ENCODE peak calls at places on chromosomes 11 and 22, in eight cellular contexts. One of them, this sample, is unnamed.

GRCh38 chr11:122494171-122494570 is 161.4 kb upstream of the UBASH3B start:
- DNase-seq in foreskin fibroblast: peak
- DNase-seq in sigmoid colon: no peak
- DNase-seq in NCI-H1105 treated with DMSO at 0.1 percent for 48 hours: peak
- DNase-seq in stimulated activated CD4-positive, alpha-beta T cell treated with anti-CD3 and anti-CD28 coated beads, Interleukin-15, amount 100 ng/mL, for 48 hours: no peak
- DNase-seq in stomach: no peak
- DNase-seq in fibroblast of villous mesenchyme: no peak
- DNase-seq in ovary: no peak
- DNase-seq in this sample: no peak

GRCh38 chr11:110712643-110713468 is 619 bp upstream of the ARHGAP20 start:
- DNase-seq in foreskin fibroblast: peak
- DNase-seq in sigmoid colon: peak
- DNase-seq in NCI-H1105 treated with DMSO at 0.1 percent for 48 hours: no peak
- DNase-seq in stimulated activated CD4-positive, alpha-beta T cell treated with anti-CD3 and anti-CD28 coated beads, Interleukin-15, amount 100 ng/mL, for 48 hours: no peak
- DNase-seq in stomach: no peak
- DNase-seq in fibroblast of villous mesenchyme: peak
- DNase-seq in ovary: peak
- DNase-seq in this sample: no peak

GRCh38 chr22:27378994-27379393 is 422.6 kb downstream of the MN1 start:
- DNase-seq in foreskin fibroblast: no peak
- DNase-seq in sigmoid colon: no peak
- DNase-seq in NCI-H1105 treated with DMSO at 0.1 percent for 48 hours: no peak
- DNase-seq in stimulated activated CD4-positive, alpha-beta T cell treated with anti-CD3 and anti-CD28 coated beads, Interleukin-15, amount 100 ng/mL, for 48 hours: no peak
- DNase-seq in stomach: no peak
- DNase-seq in fibroblast of villous mesenchyme: no peak
- DNase-seq in ovary: no peak
- DNase-seq in this sample: no peak

GRCh38 chr22:37610480-37611148 is 2.0 kb downstream of the GGA1 start:
- DNase-seq in foreskin fibroblast: no peak
- DNase-seq in sigmoid colon: no peak
- DNase-seq in NCI-H1105 treated with DMSO at 0.1 percent for 48 hours: no peak
- DNase-seq in stimulated activated CD4-positive, alpha-beta T cell treated with anti-CD3 and anti-CD28 coated beads, Interleukin-15, amount 100 ng/mL, for 48 hours: no peak
- DNase-seq in stomach: no peak
- DNase-seq in fibroblast of villous mesenchyme: no peak
- DNase-seq in ovary: no peak
- DNase-seq in this sample: no peak

GRCh38 chr22:19773470-19774040 is 13.0 kb downstream of the TBX1 start:
- DNase-seq in foreskin fibroblast: no peak
- DNase-seq in sigmoid colon: no peak
- DNase-seq in NCI-H1105 treated with DMSO at 0.1 percent for 48 hours: no peak
- DNase-seq in stimulated activated CD4-positive, alpha-beta T cell treated with anti-CD3 and anti-CD28 coated beads, Interleukin-15, amount 100 ng/mL, for 48 hours: no peak
- DNase-seq in stomach: no peak
- DNase-seq in fibroblast of villous mesenchyme: no peak
- DNase-seq in ovary: peak
- DNase-seq in this sample: no peak

GRCh38 chr11:798093-798713 is at the start of gene SLC25A22:
- DNase-seq in foreskin fibroblast: peak
- DNase-seq in sigmoid colon: no peak
- DNase-seq in NCI-H1105 treated with DMSO at 0.1 percent for 48 hours: peak
- DNase-seq in stimulated activated CD4-positive, alpha-beta T cell treated with anti-CD3 and anti-CD28 coated beads, Interleukin-15, amount 100 ng/mL, for 48 hours: peak
- DNase-seq in stomach: peak
- DNase-seq in fibroblast of villous mesenchyme: peak
- DNase-seq in ovary: peak
- DNase-seq in this sample: peak

GRCh38 chr11:121467965-121468364 is 15.2 kb upstream of the SORL1-AS1 start:
- DNase-seq in foreskin fibroblast: no peak
- DNase-seq in sigmoid colon: no peak
- DNase-seq in NCI-H1105 treated with DMSO at 0.1 percent for 48 hours: no peak
- DNase-seq in stimulated activated CD4-positive, alpha-beta T cell treated with anti-CD3 and anti-CD28 coated beads, Interleukin-15, amount 100 ng/mL, for 48 hours: peak
- DNase-seq in stomach: no peak
- DNase-seq in fibroblast of villous mesenchyme: no peak
- DNase-seq in ovary: no peak
- DNase-seq in this sample: no peak

GRCh38 chr11:34655335-34656008 is 34.6 kb downstream of the EHF start:
- DNase-seq in foreskin fibroblast: peak
- DNase-seq in sigmoid colon: no peak
- DNase-seq in NCI-H1105 treated with DMSO at 0.1 percent for 48 hours: no peak
- DNase-seq in stimulated activated CD4-positive, alpha-beta T cell treated with anti-CD3 and anti-CD28 coated beads, Interleukin-15, amount 100 ng/mL, for 48 hours: no peak
- DNase-seq in stomach: no peak
- DNase-seq in fibroblast of villous mesenchyme: peak
- DNase-seq in ovary: no peak
- DNase-seq in this sample: no peak

GRCh38 chr11:45180888-45181594 is 34.6 kb downstream of the PRDM11 start:
- DNase-seq in foreskin fibroblast: peak
- DNase-seq in sigmoid colon: peak
- DNase-seq in NCI-H1105 treated with DMSO at 0.1 percent for 48 hours: peak
- DNase-seq in stimulated activated CD4-positive, alpha-beta T cell treated with anti-CD3 and anti-CD28 coated beads, Interleukin-15, amount 100 ng/mL, for 48 hours: no peak
- DNase-seq in stomach: peak
- DNase-seq in fibroblast of villous mesenchyme: peak
- DNase-seq in ovary: no peak
- DNase-seq in this sample: no peak

GRCh38 chr22:17797721-17798559 is 23.7 kb upstream of the BID start:
- DNase-seq in foreskin fibroblast: no peak
- DNase-seq in sigmoid colon: no peak
- DNase-seq in NCI-H1105 treated with DMSO at 0.1 percent for 48 hours: no peak
- DNase-seq in stimulated activated CD4-positive, alpha-beta T cell treated with anti-CD3 and anti-CD28 coated beads, Interleukin-15, amount 100 ng/mL, for 48 hours: no peak
- DNase-seq in stomach: no peak
- DNase-seq in fibroblast of villous mesenchyme: no peak
- DNase-seq in ovary: no peak
- DNase-seq in this sample: no peak

GRCh38 chr11:106697058-106697457 is 321.2 kb downstream of the GUCY1A2 start:
- DNase-seq in foreskin fibroblast: peak
- DNase-seq in sigmoid colon: no peak
- DNase-seq in NCI-H1105 treated with DMSO at 0.1 percent for 48 hours: no peak
- DNase-seq in stimulated activated CD4-positive, alpha-beta T cell treated with anti-CD3 and anti-CD28 coated beads, Interleukin-15, amount 100 ng/mL, for 48 hours: no peak
- DNase-seq in stomach: no peak
- DNase-seq in fibroblast of villous mesenchyme: peak
- DNase-seq in ovary: no peak
- DNase-seq in this sample: no peak

GRCh38 chr11:61923166-61924015 is 6.0 kb upstream of the RAB3IL1 start:
- DNase-seq in foreskin fibroblast: peak
- DNase-seq in sigmoid colon: peak
- DNase-seq in NCI-H1105 treated with DMSO at 0.1 percent for 48 hours: no peak
- DNase-seq in stimulated activated CD4-positive, alpha-beta T cell treated with anti-CD3 and anti-CD28 coated beads, Interleukin-15, amount 100 ng/mL, for 48 hours: no peak
- DNase-seq in stomach: peak
- DNase-seq in fibroblast of villous mesenchyme: peak
- DNase-seq in ovary: peak
- DNase-seq in this sample: no peak

GRCh38 chr11:128342511-128343133 is 244.7 kb downstream of the ETS1 start:
- DNase-seq in foreskin fibroblast: peak
- DNase-seq in sigmoid colon: peak
- DNase-seq in NCI-H1105 treated with DMSO at 0.1 percent for 48 hours: no peak
- DNase-seq in stimulated activated CD4-positive, alpha-beta T cell treated with anti-CD3 and anti-CD28 coated beads, Interleukin-15, amount 100 ng/mL, for 48 hours: peak
- DNase-seq in stomach: no peak
- DNase-seq in fibroblast of villous mesenchyme: peak
- DNase-seq in ovary: no peak
- DNase-seq in this sample: no peak

GRCh38 chr11:68691402-68691784 is 7.0 kb downstream of the GAL start:
- DNase-seq in foreskin fibroblast: no peak
- DNase-seq in sigmoid colon: peak
- DNase-seq in NCI-H1105 treated with DMSO at 0.1 percent for 48 hours: no peak
- DNase-seq in stimulated activated CD4-positive, alpha-beta T cell treated with anti-CD3 and anti-CD28 coated beads, Interleukin-15, amount 100 ng/mL, for 48 hours: no peak
- DNase-seq in stomach: no peak
- DNase-seq in fibroblast of villous mesenchyme: no peak
- DNase-seq in ovary: no peak
- DNase-seq in this sample: no peak

GRCh38 chr11:63779044-63779443 is 10.5 kb upstream of the ZFTA start:
- DNase-seq in foreskin fibroblast: no peak
- DNase-seq in sigmoid colon: no peak
- DNase-seq in NCI-H1105 treated with DMSO at 0.1 percent for 48 hours: no peak
- DNase-seq in stimulated activated CD4-positive, alpha-beta T cell treated with anti-CD3 and anti-CD28 coated beads, Interleukin-15, amount 100 ng/mL, for 48 hours: no peak
- DNase-seq in stomach: no peak
- DNase-seq in fibroblast of villous mesenchyme: peak
- DNase-seq in ovary: no peak
- DNase-seq in this sample: no peak

GRCh38 chr22:27687984-27688545 is 113.5 kb downstream of the MN1 start:
- DNase-seq in foreskin fibroblast: no peak
- DNase-seq in sigmoid colon: no peak
- DNase-seq in NCI-H1105 treated with DMSO at 0.1 percent for 48 hours: no peak
- DNase-seq in stimulated activated CD4-positive, alpha-beta T cell treated with anti-CD3 and anti-CD28 coated beads, Interleukin-15, amount 100 ng/mL, for 48 hours: no peak
- DNase-seq in stomach: no peak
- DNase-seq in fibroblast of villous mesenchyme: no peak
- DNase-seq in ovary: no peak
- DNase-seq in this sample: no peak

GRCh38 chr22:39277135-39277607 is 32.4 kb upstream of the PDGFB start:
- DNase-seq in foreskin fibroblast: peak
- DNase-seq in sigmoid colon: no peak
- DNase-seq in NCI-H1105 treated with DMSO at 0.1 percent for 48 hours: no peak
- DNase-seq in stimulated activated CD4-positive, alpha-beta T cell treated with anti-CD3 and anti-CD28 coated beads, Interleukin-15, amount 100 ng/mL, for 48 hours: no peak
- DNase-seq in stomach: no peak
- DNase-seq in fibroblast of villous mesenchyme: peak
- DNase-seq in ovary: no peak
- DNase-seq in this sample: no peak

GRCh38 chr11:78941226-78941851 is 366.7 kb upstream of the NARS2 start:
- DNase-seq in foreskin fibroblast: no peak
- DNase-seq in sigmoid colon: no peak
- DNase-seq in NCI-H1105 treated with DMSO at 0.1 percent for 48 hours: peak
- DNase-seq in stimulated activated CD4-positive, alpha-beta T cell treated with anti-CD3 and anti-CD28 coated beads, Interleukin-15, amount 100 ng/mL, for 48 hours: no peak
- DNase-seq in stomach: no peak
- DNase-seq in fibroblast of villous mesenchyme: no peak
- DNase-seq in ovary: no peak
- DNase-seq in this sample: no peak

GRCh38 chr11:36090351-36091245 is 146.7 kb downstream of the LDLRAD3 start:
- DNase-seq in foreskin fibroblast: no peak
- DNase-seq in sigmoid colon: no peak
- DNase-seq in NCI-H1105 treated with DMSO at 0.1 percent for 48 hours: no peak
- DNase-seq in stimulated activated CD4-positive, alpha-beta T cell treated with anti-CD3 and anti-CD28 coated beads, Interleukin-15, amount 100 ng/mL, for 48 hours: no peak
- DNase-seq in stomach: no peak
- DNase-seq in fibroblast of villous mesenchyme: no peak
- DNase-seq in ovary: no peak
- DNase-seq in this sample: no peak

GRCh38 chr11:119501777-119502405 is 78.9 kb upstream of the THY1 start:
- DNase-seq in foreskin fibroblast: no peak
- DNase-seq in sigmoid colon: no peak
- DNase-seq in NCI-H1105 treated with DMSO at 0.1 percent for 48 hours: no peak
- DNase-seq in stimulated activated CD4-positive, alpha-beta T cell treated with anti-CD3 and anti-CD28 coated beads, Interleukin-15, amount 100 ng/mL, for 48 hours: no peak
- DNase-seq in stomach: no peak
- DNase-seq in fibroblast of villous mesenchyme: no peak
- DNase-seq in ovary: no peak
- DNase-seq in this sample: no peak

GRCh38 chr11:74735566-74735965 is 4.3 kb upstream of the CHRDL2 start:
- DNase-seq in foreskin fibroblast: no peak
- DNase-seq in sigmoid colon: no peak
- DNase-seq in NCI-H1105 treated with DMSO at 0.1 percent for 48 hours: no peak
- DNase-seq in stimulated activated CD4-positive, alpha-beta T cell treated with anti-CD3 and anti-CD28 coated beads, Interleukin-15, amount 100 ng/mL, for 48 hours: no peak
- DNase-seq in stomach: no peak
- DNase-seq in fibroblast of villous mesenchyme: no peak
- DNase-seq in ovary: no peak
- DNase-seq in this sample: no peak

GRCh38 chr11:27239305-27239942 is 123.6 kb downstream of the CCDC34 start:
- DNase-seq in foreskin fibroblast: peak
- DNase-seq in sigmoid colon: no peak
- DNase-seq in NCI-H1105 treated with DMSO at 0.1 percent for 48 hours: no peak
- DNase-seq in stimulated activated CD4-positive, alpha-beta T cell treated with anti-CD3 and anti-CD28 coated beads, Interleukin-15, amount 100 ng/mL, for 48 hours: no peak
- DNase-seq in stomach: no peak
- DNase-seq in fibroblast of villous mesenchyme: no peak
- DNase-seq in ovary: no peak
- DNase-seq in this sample: no peak

GRCh38 chr22:34592341-34592740 is 473.6 kb upstream of the ISX start:
- DNase-seq in foreskin fibroblast: no peak
- DNase-seq in sigmoid colon: no peak
- DNase-seq in NCI-H1105 treated with DMSO at 0.1 percent for 48 hours: no peak
- DNase-seq in stimulated activated CD4-positive, alpha-beta T cell treated with anti-CD3 and anti-CD28 coated beads, Interleukin-15, amount 100 ng/mL, for 48 hours: no peak
- DNase-seq in stomach: no peak
- DNase-seq in fibroblast of villous mesenchyme: no peak
- DNase-seq in ovary: no peak
- DNase-seq in this sample: no peak

GRCh38 chr11:1880746-1881441 is 10.8 kb downstream of the PRR33 start:
- DNase-seq in foreskin fibroblast: no peak
- DNase-seq in sigmoid colon: peak
- DNase-seq in NCI-H1105 treated with DMSO at 0.1 percent for 48 hours: no peak
- DNase-seq in stimulated activated CD4-positive, alpha-beta T cell treated with anti-CD3 and anti-CD28 coated beads, Interleukin-15, amount 100 ng/mL, for 48 hours: no peak
- DNase-seq in stomach: no peak
- DNase-seq in fibroblast of villous mesenchyme: no peak
- DNase-seq in ovary: peak
- DNase-seq in this sample: no peak

GRCh38 chr11:61893981-61894380 is 2.6 kb upstream of the FADS3 start:
- DNase-seq in foreskin fibroblast: peak
- DNase-seq in sigmoid colon: no peak
- DNase-seq in NCI-H1105 treated with DMSO at 0.1 percent for 48 hours: no peak
- DNase-seq in stimulated activated CD4-positive, alpha-beta T cell treated with anti-CD3 and anti-CD28 coated beads, Interleukin-15, amount 100 ng/mL, for 48 hours: no peak
- DNase-seq in stomach: no peak
- DNase-seq in fibroblast of villous mesenchyme: peak
- DNase-seq in ovary: no peak
- DNase-seq in this sample: no peak

GRCh38 chr22:50081426-50082196 is 3.6 kb downstream of the MLC1 start:
- DNase-seq in foreskin fibroblast: no peak
- DNase-seq in sigmoid colon: no peak
- DNase-seq in NCI-H1105 treated with DMSO at 0.1 percent for 48 hours: no peak
- DNase-seq in stimulated activated CD4-positive, alpha-beta T cell treated with anti-CD3 and anti-CD28 coated beads, Interleukin-15, amount 100 ng/mL, for 48 hours: no peak
- DNase-seq in stomach: no peak
- DNase-seq in fibroblast of villous mesenchyme: no peak
- DNase-seq in ovary: no peak
- DNase-seq in this sample: no peak

GRCh38 chr11:84558085-84558905 is 1068.8 kb downstream of the DLG2 start:
- DNase-seq in foreskin fibroblast: peak
- DNase-seq in sigmoid colon: no peak
- DNase-seq in NCI-H1105 treated with DMSO at 0.1 percent for 48 hours: peak
- DNase-seq in stimulated activated CD4-positive, alpha-beta T cell treated with anti-CD3 and anti-CD28 coated beads, Interleukin-15, amount 100 ng/mL, for 48 hours: no peak
- DNase-seq in stomach: peak
- DNase-seq in fibroblast of villous mesenchyme: peak
- DNase-seq in ovary: no peak
- DNase-seq in this sample: no peak

GRCh38 chr22:25350551-25350971 is 131.1 kb downstream of the CRYBB2 start:
- DNase-seq in foreskin fibroblast: no peak
- DNase-seq in sigmoid colon: peak
- DNase-seq in NCI-H1105 treated with DMSO at 0.1 percent for 48 hours: no peak
- DNase-seq in stimulated activated CD4-positive, alpha-beta T cell treated with anti-CD3 and anti-CD28 coated beads, Interleukin-15, amount 100 ng/mL, for 48 hours: no peak
- DNase-seq in stomach: peak
- DNase-seq in fibroblast of villous mesenchyme: no peak
- DNase-seq in ovary: no peak
- DNase-seq in this sample: no peak

This sample was measured in nucleus accumbens.